ENCODE peak calls at places on chromosomes 16 and 17, in seven cellular contexts. N is LoVo; G is NCI-H2081; E is esophagus squamous epithelium; B is activated CD4-positive, alpha-beta T cell treated with anti-CD3 and anti-CD28 coated beads, Interleukin-2, amount 10 ng/mL, durations not matched to agents 7 days and 5 days; C is sigmoid colon; O is A172. P is an unnamed sample.

GRCh38 chr17:58336456-58337094 is 8.0 kb upstream of the TSPOAP1 start:
- DNase-seq in N (no peak), G (no peak), E (no peak), B (no peak), C (peak), O (no peak), P (no peak)

GRCh38 chr16:9148376-9149015 is 57.1 kb downstream of the HAPSTR1 start:
- DNase-seq in N (no peak), G (no peak), E (no peak), B (no peak), C (no peak), O (no peak), P (no peak)

GRCh38 chr17:32742686-32743538 is 134.0 kb downstream of the MYO1D start:
- DNase-seq in N (no peak), G (no peak), E (no peak), B (no peak), C (no peak), O (no peak), P (no peak)

GRCh38 chr16:71609066-71609465 is 16.9 kb upstream of the MARVELD3 start:
- DNase-seq in N (no peak), G (no peak), E (no peak), B (no peak), C (no peak), O (no peak), P (no peak)

GRCh38 chr17:73952498-73953205 is 250.8 kb upstream of the RPL38 start:
- DNase-seq in N (no peak), G (no peak), E (no peak), B (peak), C (no peak), O (no peak), P (no peak)

GRCh38 chr16:12132290-12132689 is 155.8 kb downstream of the SNX29 start:
- DNase-seq in N (no peak), G (no peak), E (no peak), B (no peak), C (no peak), O (no peak), P (no peak)

GRCh38 chr16:67736858-67737257 is 17.7 kb upstream of the GFOD2 start:
- DNase-seq in N (no peak), G (no peak), E (no peak), B (no peak), C (no peak), O (peak), P (peak)

GRCh38 chr17:79036609-79037008 is 12.6 kb downstream of the C1QTNF1 start:
- DNase-seq in N (peak), G (no peak), E (no peak), B (no peak), C (peak), O (peak), P (peak)

GRCh38 chr17:31677681-31678080 is 181.4 kb downstream of the COPRS start:
- DNase-seq in N (no peak), G (no peak), E (no peak), B (no peak), C (no peak), O (no peak), P (no peak)

GRCh38 chr17:74873036-74873873 is 461 bp upstream of the FDXR start:
- DNase-seq in N (peak), G (peak), E (peak), B (peak), C (peak), O (peak), P (peak)

GRCh38 chr17:66548158-66548557 is 245.7 kb downstream of the PRKCA start:
- DNase-seq in N (no peak), G (no peak), E (no peak), B (peak), C (no peak), O (peak), P (no peak)

GRCh38 chr16:86929149-86929871 is 351.0 kb downstream of the FOXL1 start:
- DNase-seq in N (no peak), G (no peak), E (no peak), B (no peak), C (no peak), O (peak), P (peak)

GRCh38 chr17:58327363-58328194 is 1.0 kb downstream of the TSPOAP1 start:
- DNase-seq in N (no peak), G (no peak), E (no peak), B (peak), C (no peak), O (no peak), P (no peak)

GRCh38 chr16:78045865-78046581 is 23.7 kb downstream of the CLEC3A start:
- DNase-seq in N (no peak), G (no peak), E (no peak), B (peak), C (no peak), O (peak), P (peak)

GRCh38 chr17:58092101-58092796 is 9.0 kb downstream of the DYNLL2 start:
- DNase-seq in N (no peak), G (no peak), E (no peak), B (no peak), C (no peak), O (no peak), P (no peak)

GRCh38 chr17:50331085-50331791 is 14.7 kb upstream of the XYLT2 start:
- DNase-seq in N (no peak), G (no peak), E (no peak), B (no peak), C (no peak), O (peak), P (peak)

GRCh38 chr16:75341934-75342811 is 90.7 kb upstream of the BCAR1 start:
- DNase-seq in N (peak), G (no peak), E (no peak), B (no peak), C (no peak), O (peak), P (peak)

GRCh38 chr17:35807371-35808144 is 1.7 kb upstream of the TAF15 start:
- DNase-seq in N (no peak), G (no peak), E (no peak), B (no peak), C (no peak), O (peak), P (no peak)

GRCh38 chr17:19013226-19013625 is 8.7 kb upstream of the FAM83G start:
- DNase-seq in N (no peak), G (no peak), E (no peak), B (no peak), C (no peak), O (no peak), P (no peak)

GRCh38 chr17:19270347-19270950 is 33.3 kb downstream of the EPN2 start:
- DNase-seq in N (no peak), G (no peak), E (no peak), B (no peak), C (peak), O (no peak), P (no peak)